ENCODE peak calls at places on chromosomes 12 and 14, in nine cellular contexts. X is MG63; V is LoVo; F is Right ventricle myocardium superior; R is WTC11; Q is activated CD8-positive, alpha-beta memory T cell treated with anti-CD3 and anti-CD28 coated beads for 48 hours; S is activated CD4-positive, alpha-beta T cell treated with anti-CD3 and anti-CD28 coated beads, Interleukin-2, amount 50 U/mL, for 1 hour; T is epithelial cell of prostate; E is keratinocyte. P is an unnamed sample.

GRCh38 chr12:107760207-107760816 is 625 bp downstream of the PRDM4 start:
- DNase-seq in X (peak), V (peak), F (peak), R (peak), Q (no peak), S (peak), T (no peak), E (no peak), P (peak)

GRCh38 chr12:6241495-6241894 is 41.3 kb downstream of the CD9 start:
- DNase-seq in X (no peak), V (peak), F (peak), R (no peak), Q (no peak), S (no peak), T (no peak), E (no peak), P (no peak)

GRCh38 chr12:88854260-88854659 is 274.0 kb upstream of the KITLG start:
- DNase-seq in X (no peak), V (peak), F (no peak), R (no peak), Q (no peak), S (no peak), T (peak), E (peak), P (peak)

GRCh38 chr14:64928239-64929002 is 14.1 kb downstream of the GPX2 start:
- DNase-seq in X (no peak), V (no peak), F (no peak), R (no peak), Q (no peak), S (no peak), T (no peak), E (no peak), P (no peak)

GRCh38 chr12:17348311-17348710 is 741.7 kb downstream of the RERGL start:
- DNase-seq in X (no peak), V (no peak), F (no peak), R (no peak), Q (no peak), S (no peak), T (no peak), E (no peak), P (no peak)

GRCh38 chr14:101288436-101289229 is 272.7 kb upstream of the DIO3 start:
- DNase-seq in X (no peak), V (no peak), F (no peak), R (no peak), Q (no peak), S (no peak), T (no peak), E (no peak), P (no peak)

GRCh38 chr14:53882684-53883083 is 73.9 kb downstream of the BMP4 start:
- DNase-seq in X (no peak), V (peak), F (no peak), R (no peak), Q (no peak), S (no peak), T (no peak), E (no peak), P (no peak)

GRCh38 chr14:72291908-72292688 is 359.9 kb downstream of the RGS6 start:
- DNase-seq in X (no peak), V (peak), F (no peak), R (peak), Q (no peak), S (no peak), T (no peak), E (no peak), P (peak)

GRCh38 chr14:35534884-35535793 is 1.2 kb downstream of the INSM2 start:
- DNase-seq in X (peak), V (no peak), F (peak), R (peak), Q (peak), S (peak), T (peak), E (no peak), P (peak)

GRCh38 chr12:47820631-47821345 is 1.1 kb upstream of the HDAC7 start:
- DNase-seq in X (peak), V (peak), F (peak), R (peak), Q (no peak), S (no peak), T (no peak), E (peak), P (peak)

P was measured in Caki2.